ENCODE peak calls at places on chromosome 6, in four cellular contexts. One of them, this sample, is unnamed.
A peak's percentile ranks its signal among the peaks of the same experiment; 100 is the strongest.

GRCh38 chr6:37502703-37503485 is 3.2 kb upstream of the CCDC167 start:
- DNase-seq in uterus: no peak
- DNase-seq in HTR-8/SVneo: no peak
- DNase-seq in neural crest cell: no peak
- DNase-seq in this sample: peak; percentile 56

GRCh38 chr6:31734703-31735500 is 1.4 kb downstream of the CLIC1 start:
- DNase-seq in uterus: peak; percentile 72
- DNase-seq in HTR-8/SVneo: peak; percentile 84
- DNase-seq in neural crest cell: no peak
- DNase-seq in this sample: peak; percentile 94

GRCh38 chr6:33469661-33470060 is 15.3 kb downstream of the ZBTB9 start:
- DNase-seq in uterus: no peak
- DNase-seq in HTR-8/SVneo: no peak
- DNase-seq in neural crest cell: no peak
- DNase-seq in this sample: no peak

GRCh38 chr6:28747631-28748157 is 176.1 kb downstream of the TRIM27 start:
- DNase-seq in uterus: no peak
- DNase-seq in HTR-8/SVneo: no peak
- DNase-seq in neural crest cell: peak; percentile 5
- DNase-seq in this sample: no peak

GRCh38 chr6:44661631-44662030 is 274.1 kb downstream of the CDC5L start:
- DNase-seq in uterus: no peak
- DNase-seq in HTR-8/SVneo: no peak
- DNase-seq in neural crest cell: no peak
- DNase-seq in this sample: no peak

GRCh38 chr6:158630944-158631616 is 13.5 kb downstream of the DYNLT1 start:
- DNase-seq in uterus: peak; percentile 50
- DNase-seq in HTR-8/SVneo: no peak
- DNase-seq in neural crest cell: no peak
- DNase-seq in this sample: peak; percentile 97

GRCh38 chr6:101011165-101011564 is 130.0 kb upstream of the ASCC3 start:
- DNase-seq in uterus: no peak
- DNase-seq in HTR-8/SVneo: no peak
- DNase-seq in neural crest cell: no peak
- DNase-seq in this sample: no peak

GRCh38 chr6:73134588-73134987 is 90.7 kb downstream of the KHDC1L start:
- DNase-seq in uterus: no peak
- DNase-seq in HTR-8/SVneo: no peak
- DNase-seq in neural crest cell: peak; percentile 45
- DNase-seq in this sample: no peak

GRCh38 chr6:96917098-96917497 is 7.4 kb upstream of the KLHL32 start:
- DNase-seq in uterus: no peak
- DNase-seq in HTR-8/SVneo: no peak
- DNase-seq in neural crest cell: no peak
- DNase-seq in this sample: no peak

GRCh38 chr6:37784585-37784967 is 35.0 kb upstream of the ZFAND3 start:
- DNase-seq in uterus: no peak
- DNase-seq in HTR-8/SVneo: no peak
- DNase-seq in neural crest cell: no peak
- DNase-seq in this sample: peak; percentile 82

GRCh38 chr6:105844275-105844848 is 241.8 kb upstream of the PRDM1 start:
- DNase-seq in uterus: peak; percentile 44
- DNase-seq in HTR-8/SVneo: no peak
- DNase-seq in neural crest cell: no peak
- DNase-seq in this sample: no peak

This sample was measured in osteoblast.